ENCODE peak calls at places on chromosome 13, in nine cellular contexts. S is hepatocyte; F is AG08396; H is NCI-H1105; W is activated naive CD8-positive, alpha-beta T cell treated with anti-CD3 and anti-CD28 coated beads, Interleukin-2, amount 10 ng/mL, durations not matched to agents 7 days and 5 days; M is PC-3; C is amniotic stem cell; L is mesendoderm; P is putamen. U is an unnamed sample.
A peak's percentile ranks its signal among the peaks of the same experiment; 100 is the strongest.

GRCh38 chr13:97460853-97461252 is 26.9 kb downstream of the RAP2A start:
- DNase-seq in S (no peak), F (no peak), H (no peak), W (no peak), M (no peak), C (no peak), L (no peak), P (no peak), U (no peak)

GRCh38 chr13:86846501-86846900 is 824.7 kb upstream of the SLITRK5 start:
- DNase-seq in S (no peak), F (no peak), H (no peak), W (no peak), M (no peak), C (no peak), L (no peak), P (no peak), U (no peak)

GRCh38 chr13:79481685-79482052 is 714 bp downstream of the NDFIP2 start:
- DNase-seq in S (peak; percentile 25), F (no peak), H (no peak), W (no peak), M (peak; percentile 21), C (no peak), L (no peak), P (no peak), U (peak; percentile 35)

GRCh38 chr13:23696610-23697009 is 126.4 kb downstream of the TNFRSF19 start:
- DNase-seq in S (no peak), F (no peak), H (no peak), W (no peak), M (no peak), C (no peak), L (peak; percentile 58), P (no peak), U (no peak)

GRCh38 chr13:101799196-101799595 is 346.7 kb downstream of the ITGBL1 start:
- DNase-seq in S (no peak), F (no peak), H (no peak), W (no peak), M (no peak), C (no peak), L (peak; percentile 19), P (no peak), U (no peak)

GRCh38 chr13:20442798-20443381 is 82.8 kb downstream of the CRYL1 start:
- DNase-seq in S (no peak), F (no peak), H (no peak), W (no peak), M (peak; percentile 49), C (no peak), L (no peak), P (no peak), U (no peak)

GRCh38 chr13:37598572-37598971 is at the start of gene POSTN:
- DNase-seq in S (peak; percentile 26), F (no peak), H (no peak), W (no peak), M (no peak), C (no peak), L (peak; percentile 6), P (no peak), U (no peak)

GRCh38 chr13:28856284-28856683 is 36.1 kb downstream of the MTUS2 start:
- DNase-seq in S (no peak), F (no peak), H (no peak), W (no peak), M (no peak), C (no peak), L (no peak), P (no peak), U (no peak)

GRCh38 chr13:95676100-95676774 is 702 bp upstream of the DNAJC3 start:
- DNase-seq in S (peak; percentile 57), F (no peak), H (no peak), W (no peak), M (peak; percentile 37), C (no peak), L (no peak), P (no peak), U (peak; percentile 48)

GRCh38 chr13:77536358-77536757 is 852 bp downstream of the SCEL start:
- DNase-seq in S (peak; percentile 13), F (no peak), H (no peak), W (no peak), M (peak; percentile 49), C (no peak), L (no peak), P (no peak), U (no peak)

GRCh38 chr13:22893149-22893548 is 287.6 kb upstream of the SGCG start:
- DNase-seq in S (no peak), F (no peak), H (no peak), W (no peak), M (no peak), C (no peak), L (peak; percentile 16), P (no peak), U (no peak)

GRCh38 chr13:34750078-34750703 is 191.9 kb upstream of the NBEA start:
- DNase-seq in S (peak; percentile 31), F (no peak), H (peak; percentile 28), W (no peak), M (no peak), C (no peak), L (peak; percentile 86), P (no peak), U (no peak)

U was measured in RWPE1.